ENCODE peak calls at places on chromosomes 7 and 10, in five cellular contexts. One of them, this sample, is unnamed. For H3K9me3 and H3K36me3, the result is how much of the 10 kb centered on the place peaks cover.

GRCh38 chr7:5629941-5630340 is 151.5 kb downstream of the RNF216 start:
- DNase-seq in lower lobe of right lung: no peak
- DNase-seq in prostate gland: no peak
- DNase-seq in body of pancreas: no peak
- DNase-seq in left ventricle myocardium inferior: no peak
- DNase-seq in this sample: peak

GRCh38 chr10:63375006-63375405 is 90.8 kb downstream of the JMJD1C start:
- DNase-seq in lower lobe of right lung: no peak
- DNase-seq in prostate gland: no peak
- DNase-seq in body of pancreas: no peak
- DNase-seq in left ventricle myocardium inferior: no peak
- DNase-seq in this sample: no peak

GRCh38 chr7:18177815-18178660 is 150.4 kb upstream of the PRPS1L1 start:
- DNase-seq in lower lobe of right lung: peak
- DNase-seq in prostate gland: no peak
- DNase-seq in body of pancreas: no peak
- DNase-seq in left ventricle myocardium inferior: no peak
- DNase-seq in this sample: no peak

GRCh38 chr10:1395025-1395981 is 339.1 kb downstream of the WDR37 start:
- DNase-seq in lower lobe of right lung: no peak
- DNase-seq in prostate gland: no peak
- DNase-seq in body of pancreas: no peak
- DNase-seq in left ventricle myocardium inferior: no peak
- DNase-seq in this sample: no peak

GRCh38 chr10:132066186-132066585 is 440 bp downstream of the JAKMIP3 start:
- DNase-seq in lower lobe of right lung: no peak
- DNase-seq in prostate gland: no peak
- DNase-seq in body of pancreas: no peak
- DNase-seq in left ventricle myocardium inferior: no peak
- DNase-seq in this sample: no peak

GRCh38 chr7:37782166-37782565 is 66.2 kb upstream of the NME8 start:
- DNase-seq in lower lobe of right lung: no peak
- DNase-seq in prostate gland: no peak
- DNase-seq in body of pancreas: no peak
- DNase-seq in left ventricle myocardium inferior: no peak
- DNase-seq in this sample: no peak

GRCh38 chr10:86899670-86900276 is 57.6 kb downstream of the MMRN2 start:
- DNase-seq in lower lobe of right lung: no peak
- DNase-seq in prostate gland: peak
- DNase-seq in body of pancreas: peak
- DNase-seq in left ventricle myocardium inferior: peak
- DNase-seq in this sample: peak

GRCh38 chr7:28990200-28990960 is 32.2 kb upstream of the TRIL start:
- DNase-seq in lower lobe of right lung: no peak
- DNase-seq in prostate gland: no peak
- DNase-seq in body of pancreas: no peak
- DNase-seq in left ventricle myocardium inferior: peak
- DNase-seq in this sample: peak

GRCh38 chr10:80157561-80157960 is 25.0 kb downstream of the PLAC9 start:
- DNase-seq in lower lobe of right lung: no peak
- DNase-seq in prostate gland: no peak
- DNase-seq in body of pancreas: no peak
- DNase-seq in left ventricle myocardium inferior: no peak
- DNase-seq in this sample: no peak

GRCh38 chr7:37411444-37412034 is 37.1 kb downstream of the ELMO1 start:
- DNase-seq in lower lobe of right lung: no peak
- DNase-seq in prostate gland: no peak
- DNase-seq in body of pancreas: no peak
- DNase-seq in left ventricle myocardium inferior: no peak
- DNase-seq in this sample: no peak

GRCh38 chr7:1388021-1388704 is 71.1 kb downstream of the MICALL2 start:
- DNase-seq in lower lobe of right lung: no peak
- DNase-seq in prostate gland: no peak
- DNase-seq in body of pancreas: no peak
- DNase-seq in left ventricle myocardium inferior: no peak
- DNase-seq in this sample: no peak

GRCh38 chr7:55048221-55048859 is 29.5 kb downstream of the EGFR start:
- DNase-seq in lower lobe of right lung: no peak
- DNase-seq in prostate gland: peak
- DNase-seq in body of pancreas: peak
- DNase-seq in left ventricle myocardium inferior: no peak
- DNase-seq in this sample: no peak

GRCh38 chr10:33042565-33042964 is 84.5 kb upstream of the ITGB1 start:
- DNase-seq in lower lobe of right lung: no peak
- DNase-seq in prostate gland: no peak
- DNase-seq in body of pancreas: no peak
- DNase-seq in left ventricle myocardium inferior: no peak
- DNase-seq in this sample: no peak

GRCh38 chr10:130194991-130195645 is 58.9 kb downstream of the GLRX3 start:
- DNase-seq in lower lobe of right lung: no peak
- DNase-seq in prostate gland: no peak
- DNase-seq in body of pancreas: no peak
- DNase-seq in left ventricle myocardium inferior: no peak
- DNase-seq in this sample: peak

GRCh38 chr7:130490287-130490686 is 1.6 kb upstream of the MEST start:
- DNase-seq in lower lobe of right lung: no peak
- DNase-seq in prostate gland: no peak
- DNase-seq in body of pancreas: no peak
- DNase-seq in left ventricle myocardium inferior: no peak
- DNase-seq in this sample: no peak

GRCh38 chr10:97718659-97719142 is 5.2 kb downstream of the MARVELD1 start:
- DNase-seq in lower lobe of right lung: peak
- DNase-seq in prostate gland: peak
- DNase-seq in body of pancreas: peak
- DNase-seq in left ventricle myocardium inferior: no peak
- DNase-seq in this sample: no peak

GRCh38 chr7:130982160-130982638 is 248.2 kb upstream of the KLF14 start:
- DNase-seq in lower lobe of right lung: no peak
- DNase-seq in prostate gland: no peak
- DNase-seq in body of pancreas: no peak
- DNase-seq in left ventricle myocardium inferior: no peak
- DNase-seq in this sample: no peak

GRCh38 chr10:15558136-15558535 is 161.6 kb downstream of the ITGA8 start:
- DNase-seq in lower lobe of right lung: no peak
- DNase-seq in prostate gland: no peak
- DNase-seq in body of pancreas: no peak
- DNase-seq in left ventricle myocardium inferior: no peak
- DNase-seq in this sample: no peak

GRCh38 chr10:50554381-50554994 is 69.3 kb downstream of the SGMS1 start:
- DNase-seq in lower lobe of right lung: no peak
- DNase-seq in prostate gland: no peak
- DNase-seq in body of pancreas: peak
- DNase-seq in left ventricle myocardium inferior: peak
- DNase-seq in this sample: no peak

GRCh38 chr7:48261696-48262095 is 90.4 kb downstream of the ABCA13 start:
- DNase-seq in lower lobe of right lung: no peak
- DNase-seq in prostate gland: no peak
- DNase-seq in body of pancreas: no peak
- DNase-seq in left ventricle myocardium inferior: no peak
- DNase-seq in this sample: no peak

GRCh38 chr7:7112868-7113267 is 69.5 kb upstream of the C1GALT1 start:
- DNase-seq in lower lobe of right lung: no peak
- DNase-seq in prostate gland: no peak
- DNase-seq in body of pancreas: no peak
- DNase-seq in left ventricle myocardium inferior: no peak
- DNase-seq in this sample: no peak

GRCh38 chr7:7105800-7106582 is 76.4 kb upstream of the C1GALT1 start:
- DNase-seq in lower lobe of right lung: no peak
- DNase-seq in prostate gland: no peak
- DNase-seq in body of pancreas: no peak
- DNase-seq in left ventricle myocardium inferior: no peak
- DNase-seq in this sample: no peak

GRCh38 chr7:7110706-7111105 is 71.6 kb upstream of the C1GALT1 start:
- DNase-seq in lower lobe of right lung: no peak
- DNase-seq in prostate gland: no peak
- DNase-seq in body of pancreas: no peak
- DNase-seq in left ventricle myocardium inferior: no peak
- DNase-seq in this sample: no peak

GRCh38 chr7:7108931-7109330 is 73.4 kb upstream of the C1GALT1 start:
- DNase-seq in lower lobe of right lung: no peak
- DNase-seq in prostate gland: no peak
- DNase-seq in body of pancreas: no peak
- DNase-seq in left ventricle myocardium inferior: no peak
- DNase-seq in this sample: no peak

GRCh38 chr7:7109934-7110333 is 72.4 kb upstream of the C1GALT1 start:
- DNase-seq in lower lobe of right lung: no peak
- DNase-seq in prostate gland: no peak
- DNase-seq in body of pancreas: no peak
- DNase-seq in left ventricle myocardium inferior: no peak
- DNase-seq in this sample: no peak
- H3K9me3 ChIP-seq in lower lobe of right lung: under half
- H3K9me3 ChIP-seq in prostate gland: under half
- H3K9me3 ChIP-seq in body of pancreas: under half
- H3K9me3 ChIP-seq in left ventricle myocardium inferior: under half
- H3K9me3 ChIP-seq in this sample: under half

DNA sequence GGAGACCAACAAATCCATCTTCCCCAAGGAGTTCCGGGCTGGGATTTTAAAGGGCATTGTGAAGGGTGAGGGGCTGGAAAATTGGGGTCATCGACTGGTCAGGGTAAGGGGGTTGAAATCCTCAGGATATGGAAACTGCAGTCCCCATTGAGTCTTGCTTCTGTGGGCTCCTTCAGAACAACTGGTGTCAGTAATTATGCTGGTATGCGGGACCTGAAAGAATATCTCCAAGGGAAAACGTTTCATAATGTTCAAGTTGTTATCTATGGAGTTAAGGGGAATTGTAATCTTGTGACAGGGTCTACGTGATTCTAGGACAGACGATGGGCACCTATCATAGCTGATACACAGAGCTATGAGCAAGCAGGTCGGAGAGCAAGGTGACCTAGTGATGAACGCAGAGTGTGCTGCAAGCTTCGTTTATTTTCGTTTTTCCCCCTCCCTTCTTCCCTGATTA is 494 bp upstream of the RHBDD2 start:
- DNase-seq in lower lobe of right lung: no peak
- DNase-seq in prostate gland: no peak
- DNase-seq in body of pancreas: no peak
- DNase-seq in left ventricle myocardium inferior: no peak
- DNase-seq in this sample: no peak
- H3K4me3 ChIP-seq in lower lobe of right lung: peak
- H3K4me3 ChIP-seq in prostate gland: peak
- H3K4me3 ChIP-seq in body of pancreas: no peak
- H3K4me3 ChIP-seq in left ventricle myocardium inferior: peak
- H3K4me3 ChIP-seq in this sample: peak

DNA sequence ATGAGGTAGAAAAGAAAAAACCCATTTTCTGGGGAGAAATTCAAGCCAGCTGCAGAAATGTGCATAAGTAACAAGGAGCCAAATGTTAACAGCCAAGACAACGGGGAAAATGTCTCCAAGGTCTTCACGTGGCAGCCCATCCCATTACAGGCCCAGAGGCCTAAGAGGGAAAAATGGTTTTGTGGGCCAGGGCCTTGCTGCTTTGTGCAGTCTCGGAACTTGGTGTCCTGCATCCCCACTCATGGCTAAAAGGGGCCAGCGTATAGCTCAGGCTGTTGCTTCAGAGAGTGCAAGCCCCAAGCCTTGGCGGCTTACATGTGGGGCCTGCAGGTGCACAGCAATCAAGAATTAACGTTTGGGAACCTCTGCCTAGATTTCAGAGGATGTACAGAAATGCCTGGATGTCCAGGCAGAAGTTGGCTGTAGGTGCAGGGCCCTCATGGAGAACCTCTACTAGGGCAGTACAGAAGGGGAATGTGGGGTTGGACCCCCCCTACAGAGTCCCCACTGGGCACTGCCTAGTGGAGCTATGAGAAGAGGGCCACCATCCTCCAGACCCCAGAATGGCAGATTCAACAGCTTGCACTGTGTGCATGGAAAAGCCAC is 9.0 kb downstream of the ORC5 start:
- DNase-seq in lower lobe of right lung: no peak
- DNase-seq in prostate gland: no peak
- DNase-seq in body of pancreas: no peak
- DNase-seq in left ventricle myocardium inferior: no peak
- DNase-seq in this sample: no peak
- H3K36me3 ChIP-seq in lower lobe of right lung: half or more
- H3K36me3 ChIP-seq in prostate gland: under half
- H3K36me3 ChIP-seq in body of pancreas: under half
- H3K36me3 ChIP-seq in left ventricle myocardium inferior: half or more
- H3K36me3 ChIP-seq in this sample: under half

GRCh38 chr10:5045095-5045494 is 41.4 kb upstream of the AKR1C2 start:
- DNase-seq in lower lobe of right lung: peak
- DNase-seq in prostate gland: no peak
- DNase-seq in body of pancreas: no peak
- DNase-seq in left ventricle myocardium inferior: no peak
- DNase-seq in this sample: no peak

GRCh38 chr10:5041471-5042023 is 37.9 kb upstream of the AKR1C2 start:
- DNase-seq in lower lobe of right lung: no peak
- DNase-seq in prostate gland: no peak
- DNase-seq in body of pancreas: no peak
- DNase-seq in left ventricle myocardium inferior: no peak
- DNase-seq in this sample: no peak

GRCh38 chr10:5043716-5044115 is 40.1 kb upstream of the AKR1C2 start:
- DNase-seq in lower lobe of right lung: peak
- DNase-seq in prostate gland: peak
- DNase-seq in body of pancreas: peak
- DNase-seq in left ventricle myocardium inferior: no peak
- DNase-seq in this sample: no peak

GRCh38 chr10:5040781-5041470 is 37.3 kb upstream of the AKR1C2 start:
- DNase-seq in lower lobe of right lung: no peak
- DNase-seq in prostate gland: no peak
- DNase-seq in body of pancreas: no peak
- DNase-seq in left ventricle myocardium inferior: no peak
- DNase-seq in this sample: no peak

GRCh38 chr10:5042922-5043321 is 39.3 kb upstream of the AKR1C2 start:
- DNase-seq in lower lobe of right lung: no peak
- DNase-seq in prostate gland: no peak
- DNase-seq in body of pancreas: no peak
- DNase-seq in left ventricle myocardium inferior: no peak
- DNase-seq in this sample: no peak
- H3K9me3 ChIP-seq in lower lobe of right lung: under half
- H3K9me3 ChIP-seq in prostate gland: under half
- H3K9me3 ChIP-seq in body of pancreas: under half
- H3K9me3 ChIP-seq in left ventricle myocardium inferior: under half
- H3K9me3 ChIP-seq in this sample: under half

DNA sequence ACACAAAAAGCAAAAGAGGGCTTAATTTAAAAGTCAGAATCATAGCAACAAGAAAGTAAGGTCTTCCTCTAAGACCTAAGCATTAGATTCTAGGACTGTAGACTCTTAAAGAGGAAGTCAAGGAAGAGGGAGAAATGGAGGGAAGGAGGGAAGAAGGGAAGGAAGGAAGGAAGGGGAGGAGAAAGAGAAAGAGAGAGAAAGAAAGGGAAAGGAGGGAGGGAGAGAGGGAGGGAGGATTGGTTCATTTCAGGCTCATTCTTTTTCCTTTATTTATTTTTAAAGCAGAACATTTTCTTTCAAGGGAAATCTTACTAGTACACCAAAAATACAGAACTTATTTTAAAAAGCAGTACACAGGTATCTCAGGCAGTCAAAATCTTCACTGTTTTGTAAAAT is 81.1 kb downstream of the DLG5 start:
- DNase-seq in lower lobe of right lung: no peak
- DNase-seq in prostate gland: no peak
- DNase-seq in body of pancreas: no peak
- DNase-seq in left ventricle myocardium inferior: no peak
- DNase-seq in this sample: no peak
- H3K4me3 ChIP-seq in lower lobe of right lung: no peak
- H3K4me3 ChIP-seq in prostate gland: no peak
- H3K4me3 ChIP-seq in body of pancreas: no peak
- H3K4me3 ChIP-seq in left ventricle myocardium inferior: no peak
- H3K4me3 ChIP-seq in this sample: no peak